ENCODE peak calls at places on chromosomes 16 and 17, in six cellular contexts. One of them, this sample, is unnamed.

GRCh38 chr17:37527249-37527851 is 37.7 kb downstream of the DUSP14 start:
- DNase-seq in endothelial cell of umbilical vein: peak; percentile 56
- DNase-seq in nucleus accumbens: no peak
- DNase-seq in epithelial cell of esophagus: peak; percentile 79
- DNase-seq in NCI-H2029: peak; percentile 36
- DNase-seq in stomach: no peak
- DNase-seq in this sample: peak; percentile 63

GRCh38 chr16:57571098-57571497 is 28.7 kb downstream of the ADGRG5 start:
- DNase-seq in endothelial cell of umbilical vein: no peak
- DNase-seq in nucleus accumbens: no peak
- DNase-seq in epithelial cell of esophagus: no peak
- DNase-seq in NCI-H2029: no peak
- DNase-seq in stomach: no peak
- DNase-seq in this sample: no peak

GRCh38 chr16:15041260-15042011 is 14.4 kb downstream of the NTAN1 start:
- DNase-seq in endothelial cell of umbilical vein: no peak
- DNase-seq in nucleus accumbens: peak; percentile 23
- DNase-seq in epithelial cell of esophagus: no peak
- DNase-seq in NCI-H2029: no peak
- DNase-seq in stomach: peak; percentile 78
- DNase-seq in this sample: no peak

GRCh38 chr16:67372664-67373063 is 20.6 kb downstream of the TPPP3 start:
- DNase-seq in endothelial cell of umbilical vein: peak; percentile 40
- DNase-seq in nucleus accumbens: no peak
- DNase-seq in epithelial cell of esophagus: peak; percentile 48
- DNase-seq in NCI-H2029: no peak
- DNase-seq in stomach: no peak
- DNase-seq in this sample: peak; percentile 2

GRCh38 chr16:9053006-9053601 is 38.3 kb upstream of the HAPSTR1 start:
- DNase-seq in endothelial cell of umbilical vein: peak; percentile 70
- DNase-seq in nucleus accumbens: no peak
- DNase-seq in epithelial cell of esophagus: peak; percentile 65
- DNase-seq in NCI-H2029: peak; percentile 37
- DNase-seq in stomach: peak; percentile 43
- DNase-seq in this sample: no peak

GRCh38 chr16:15757630-15758251 is 99.1 kb downstream of the MYH11 start:
- DNase-seq in endothelial cell of umbilical vein: no peak
- DNase-seq in nucleus accumbens: no peak
- DNase-seq in epithelial cell of esophagus: no peak
- DNase-seq in NCI-H2029: no peak
- DNase-seq in stomach: no peak
- DNase-seq in this sample: no peak

GRCh38 chr17:19485800-19486340 is 47.8 kb upstream of the SLC47A1 start:
- DNase-seq in endothelial cell of umbilical vein: no peak
- DNase-seq in nucleus accumbens: no peak
- DNase-seq in epithelial cell of esophagus: no peak
- DNase-seq in NCI-H2029: no peak
- DNase-seq in stomach: no peak
- DNase-seq in this sample: no peak

GRCh38 chr17:79749156-79749815 is 18.5 kb downstream of the ENPP7 start:
- DNase-seq in endothelial cell of umbilical vein: no peak
- DNase-seq in nucleus accumbens: no peak
- DNase-seq in epithelial cell of esophagus: peak; percentile 18
- DNase-seq in NCI-H2029: no peak
- DNase-seq in stomach: no peak
- DNase-seq in this sample: no peak

GRCh38 chr17:1060991-1061390 is 64.1 kb downstream of the TIMM22 start:
- DNase-seq in endothelial cell of umbilical vein: peak; percentile 93
- DNase-seq in nucleus accumbens: no peak
- DNase-seq in epithelial cell of esophagus: peak; percentile 95
- DNase-seq in NCI-H2029: no peak
- DNase-seq in stomach: peak; percentile 87
- DNase-seq in this sample: no peak

GRCh38 chr16:55846598-55847346 is 13.9 kb upstream of the CES1 start:
- DNase-seq in endothelial cell of umbilical vein: no peak
- DNase-seq in nucleus accumbens: no peak
- DNase-seq in epithelial cell of esophagus: no peak
- DNase-seq in NCI-H2029: no peak
- DNase-seq in stomach: no peak
- DNase-seq in this sample: no peak

GRCh38 chr17:42653179-42654124 is 5.6 kb upstream of the TUBG2 start:
- DNase-seq in endothelial cell of umbilical vein: peak; percentile 39
- DNase-seq in nucleus accumbens: peak; percentile 32
- DNase-seq in epithelial cell of esophagus: no peak
- DNase-seq in NCI-H2029: no peak
- DNase-seq in stomach: no peak
- DNase-seq in this sample: no peak

This sample was measured in DMS79 treated with DMSO at 0.1 percent for 48 hours.